ENCODE peak calls at places on chromosomes 1 and 21, in six cellular contexts. F, E, Q, V, U and L are unnamed samples.

GRCh38 chr1:38568061-38568857 is 291.3 kb downstream of the RRAGC start:
- DNase-seq in U (no peak), Q (no peak), V (no peak), E (no peak), F (no peak), L (no peak)

GRCh38 chr1:215146252-215146975 is 63.9 kb downstream of the KCNK2 start:
- DNase-seq in U (no peak), Q (peak; percentile 25), F (peak; percentile 39), V (no peak), E (peak; percentile 66), L (peak; percentile 5)

GRCh38 chr1:29136463-29136915 is 12.8 kb upstream of the TMEM200B start:
- DNase-seq in F (no peak), V (peak; percentile 39), U (no peak), E (peak; percentile 42), Q (no peak), L (no peak)

GRCh38 chr1:16019580-16020277 is 1.9 kb upstream of the HSPB7 start:
- DNase-seq in V (peak; percentile 92), U (no peak), Q (no peak), F (peak; percentile 86), E (peak; percentile 59), L (no peak)

GRCh38 chr1:53945183-53945432 is 391 bp downstream of the IFT25 start:
- DNase-seq in Q (no peak), F (no peak), E (no peak), V (no peak), U (no peak), L (no peak)

GRCh38 chr21:46424621-46425020 is 34.1 kb upstream of the DIP2A start:
- DNase-seq in U (no peak), F (no peak), E (no peak), Q (no peak), V (no peak), L (peak; percentile 20)

GRCh38 chr1:145999321-146000024 is 3.1 kb upstream of the TXNIP start:
- DNase-seq in F (no peak), E (no peak), U (no peak), V (no peak), Q (no peak), L (peak; percentile 63)

GRCh38 chr1:68128157-68128556 is 77.7 kb upstream of the DIRAS3 start:
- DNase-seq in U (no peak), E (peak; percentile 40), Q (peak; percentile 65), F (peak; percentile 62), V (no peak), L (no peak)

GRCh38 chr1:235304549-235305451 is 23.2 kb downstream of the ARID4B start:
- DNase-seq in F (peak; percentile 39), E (no peak), U (no peak), V (no peak), Q (no peak), L (peak; percentile 39)

GRCh38 chr1:92030701-92031107 is 919 bp downstream of the EPHX4 start:
- DNase-seq in Q (no peak), U (no peak), F (peak; percentile 72), V (no peak), E (peak; percentile 24), L (no peak)

GRCh38 chr1:94799201-94799600 is 21.0 kb upstream of the SLC44A3 start:
- DNase-seq in V (no peak), U (no peak), Q (no peak), E (no peak), F (no peak), L (no peak)

GRCh38 chr1:22184892-22185612 is 42.2 kb upstream of the WNT4 start:
- DNase-seq in E (no peak), U (no peak), V (no peak), Q (no peak), F (no peak), L (no peak)

GRCh38 chr1:210489491-210489890 is 160.8 kb downstream of the HHAT start:
- DNase-seq in F (no peak), V (no peak), E (peak; percentile 16), Q (no peak), U (no peak), L (no peak)

GRCh38 chr1:22024485-22025367 is 23.3 kb downstream of the CELA3A start:
- DNase-seq in F (peak; percentile 95), U (peak; percentile 18), E (peak; percentile 82), V (peak; percentile 70), Q (no peak), L (peak; percentile 90)

GRCh38 chr1:231500666-231501065 is 27.8 kb upstream of the TSNAX start:
- DNase-seq in E (no peak), U (no peak), V (no peak), Q (no peak), F (no peak), L (no peak)

GRCh38 chr21:39388038-39388810 is 39.3 kb upstream of the HMGN1 start:
- DNase-seq in E (peak; percentile 97), V (peak; percentile 93), U (peak; percentile 83), F (peak; percentile 84), Q (peak; percentile 92), L (peak; percentile 90)

GRCh38 chr1:205933672-205934618 is 9.3 kb downstream of the SLC26A9 start:
- DNase-seq in Q (peak; percentile 82), F (peak; percentile 57), V (no peak), E (peak; percentile 51), U (no peak), L (no peak)

GRCh38 chr1:44673675-44674112 is 587 bp downstream of the TMEM53 start:
- DNase-seq in V (no peak), F (no peak), E (no peak), U (no peak), Q (no peak), L (no peak)

GRCh38 chr1:108079550-108079949 is 114.6 kb upstream of the VAV3 start:
- DNase-seq in U (no peak), V (no peak), Q (no peak), E (no peak), F (no peak), L (peak; percentile 59)

GRCh38 chr1:198187973-198188588 is 31.3 kb downstream of the NEK7 start:
- DNase-seq in F (no peak), V (no peak), Q (no peak), E (no peak), U (no peak), L (peak; percentile 34)

GRCh38 chr1:207404849-207405525 is 49.1 kb upstream of the CR2 start:
- DNase-seq in Q (peak; percentile 48), V (no peak), U (no peak), E (peak; percentile 88), F (peak; percentile 64), L (peak; percentile 25)

GRCh38 chr1:166353162-166353561 is 186.4 kb upstream of the FAM78B start:
- DNase-seq in V (no peak), Q (no peak), E (no peak), F (no peak), U (no peak), L (no peak)

GRCh38 chr21:45920824-45921600 is 60.6 kb upstream of the COL6A1 start:
- DNase-seq in F (no peak), Q (no peak), E (peak; percentile 68), V (no peak), U (no peak), L (no peak)

GRCh38 chr1:39238476-39238875 is 34.0 kb downstream of the MACF1 start:
- DNase-seq in V (peak; percentile 58), Q (no peak), E (peak; percentile 63), F (peak; percentile 38), U (no peak), L (no peak)

GRCh38 chr1:25692560-25692959 is 76.0 kb downstream of the MAN1C1 start:
- DNase-seq in E (no peak), F (no peak), V (no peak), U (no peak), Q (no peak), L (no peak)

GRCh38 chr21:34834852-34835501 is 166.2 kb downstream of the CLIC6 start:
- DNase-seq in U (no peak), E (no peak), F (no peak), V (no peak), Q (no peak), L (no peak)
- H3K27me3 ChIP-seq in U (no peaks in the 10 kb centered on the region), E (no peaks in the 10 kb centered on the region), F (no peaks in the 10 kb centered on the region), V (no peaks in the 10 kb centered on the region), Q (no peaks in the 10 kb centered on the region), L (no peaks in the 10 kb centered on the region)

GRCh38 chr1:84972377-84972987 is 24.4 kb downstream of the MCOLN2 start:
- DNase-seq in U (no peak), E (peak; percentile 29), Q (no peak), V (no peak), F (peak; percentile 33), L (no peak)

GRCh38 chr1:84973493-84974334 is 23.2 kb downstream of the MCOLN2 start:
- DNase-seq in E (peak; percentile 58), V (no peak), F (peak; percentile 51), Q (no peak), U (no peak), L (no peak)

GRCh38 chr1:84975035-84975434 is 21.9 kb downstream of the MCOLN2 start:
- DNase-seq in F (no peak), U (no peak), V (no peak), Q (no peak), E (no peak), L (no peak)

GRCh38 chr1:84969489-84970250 is 27.2 kb downstream of the MCOLN2 start:
- DNase-seq in U (no peak), F (no peak), Q (no peak), E (no peak), V (no peak), L (no peak)

DNA sequence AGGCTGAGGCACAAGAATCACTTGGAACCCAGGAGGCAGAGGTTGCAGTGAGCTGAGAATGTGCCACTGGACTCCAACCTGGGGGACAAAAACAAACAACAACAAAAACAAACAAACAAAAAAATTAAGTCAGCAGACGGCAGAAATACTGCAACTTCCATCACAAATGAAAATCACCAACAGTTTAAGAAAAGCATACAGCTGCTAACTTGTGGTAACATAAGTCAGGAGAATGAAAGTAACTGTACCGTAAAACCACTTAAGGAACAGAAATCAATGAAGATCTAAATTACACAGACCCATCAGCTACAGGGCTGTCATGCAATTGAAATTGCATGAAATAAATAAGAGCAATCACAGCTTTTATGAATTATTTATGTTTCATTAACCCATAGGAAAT is 25.0 kb downstream of the MCOLN2 start:
- DNase-seq in F (no peak), V (no peak), E (no peak), Q (no peak), U (no peak), L (no peak)
- H3K4me1 ChIP-seq in F (peaks cover 1% of the 10 kb centered on the region), V (no peaks in the 10 kb centered on the region), E (peaks cover 4% of the 10 kb centered on the region), Q (peaks cover 4% of the 10 kb centered on the region), U (no peaks in the 10 kb centered on the region), L (peaks cover 23% of the 10 kb centered on the region)

GRCh38 chr1:52424238-52424637 is 19.8 kb downstream of the PRPF38A start:
- DNase-seq in V (no peak), Q (no peak), U (no peak), F (peak; percentile 43), E (no peak), L (peak; percentile 71)
- H3K36me3 ChIP-seq in V (peaks cover 88% of the 10 kb centered on the region), Q (peaks cover 62% of the 10 kb centered on the region), U (no peaks in the 10 kb centered on the region), F (peaks cover 57% of the 10 kb centered on the region), E (peaks cover 65% of the 10 kb centered on the region), L (peaks cover 7% of the 10 kb centered on the region)

DNA sequence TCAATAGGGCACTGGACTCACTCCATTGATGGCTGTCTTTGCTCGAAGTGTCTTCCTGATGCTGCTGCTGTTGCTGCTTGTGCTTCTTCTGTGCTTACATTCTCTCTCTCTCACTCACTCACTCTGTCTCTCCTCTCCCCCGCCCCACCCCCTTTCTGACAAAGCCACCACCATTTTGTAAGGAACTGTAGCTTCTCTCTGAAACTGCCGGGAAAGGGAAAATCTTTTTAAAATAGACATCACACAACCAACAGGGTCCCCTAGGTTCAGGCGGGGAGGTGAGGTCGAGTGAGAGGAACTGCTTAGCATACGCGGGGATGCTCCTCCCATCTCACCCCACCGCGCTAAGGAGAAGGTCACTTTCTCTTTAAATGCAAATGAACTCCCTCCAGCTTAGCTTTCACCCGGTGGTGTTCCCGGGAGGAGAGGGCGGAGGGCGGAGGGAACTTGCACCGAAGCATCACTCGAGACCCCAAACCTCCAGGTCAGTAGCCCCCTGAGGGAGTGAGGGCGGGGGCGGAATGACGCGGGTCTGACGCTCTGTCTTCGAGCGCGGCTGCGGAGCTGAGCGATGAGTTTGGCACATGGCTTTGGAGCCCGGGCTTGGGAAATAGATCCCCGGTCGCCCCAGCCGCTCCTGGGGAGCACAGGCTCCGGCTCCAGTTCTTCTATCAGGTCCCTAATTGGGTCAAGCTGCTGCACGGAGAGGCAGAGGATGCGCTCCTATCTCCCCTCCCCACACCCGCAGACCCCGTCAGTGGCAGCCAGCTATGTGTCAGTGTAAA is at the start of gene CCDC28B:
- DNase-seq in E (peak; percentile 86), V (peak; percentile 80), Q (peak; percentile 79), U (peak; percentile 48), F (peak; percentile 89), L (peak; percentile 59)
- H3K27me3 ChIP-seq in E (no peaks in the 10 kb centered on the region), V (no peaks in the 10 kb centered on the region), Q (peaks cover 4% of the 10 kb centered on the region), U (no peaks in the 10 kb centered on the region), F (no peaks in the 10 kb centered on the region), L (no peaks in the 10 kb centered on the region)